ENCODE peak calls at places on chromosomes 3 and 15, in five cellular contexts. W, K, E, F and A are unnamed samples.

GRCh38 chr15:31364301-31365031 is 37.8 kb downstream of the KLF13 start:
- DNase-seq in W (peak), K (no peak), E (no peak), F (no peak), A (peak)

GRCh38 chr3:9192238-9192637 is 57.2 kb downstream of the SRGAP3 start:
- DNase-seq in W (no peak), K (no peak), E (no peak), F (no peak), A (no peak)

GRCh38 chr3:16130066-16130465 is 44.4 kb upstream of the GALNT15 start:
- DNase-seq in W (no peak), K (no peak), E (peak), F (no peak), A (no peak)

GRCh38 chr15:48680841-48681240 is 35.3 kb upstream of the FBN1 start:
- DNase-seq in W (no peak), K (no peak), E (peak), F (no peak), A (no peak)

GRCh38 chr3:11288786-11289637 is 16.8 kb downstream of the ATG7 start:
- DNase-seq in W (no peak), K (no peak), E (peak), F (no peak), A (no peak)

GRCh38 chr3:109943181-109943580 is 605.8 kb upstream of the DPPA4 start:
- DNase-seq in W (no peak), K (no peak), E (peak), F (no peak), A (no peak)

GRCh38 chr15:82530606-82531379 is 9.5 kb downstream of the RPS17 start:
- DNase-seq in W (peak), K (peak), E (peak), F (peak), A (peak)

GRCh38 chr3:141071681-141072260 is 20.6 kb downstream of the SPSB4 start:
- DNase-seq in W (peak), K (no peak), E (no peak), F (no peak), A (no peak)

GRCh38 chr15:70160267-70160666 is 62.5 kb upstream of the TLE3 start:
- DNase-seq in W (no peak), K (no peak), E (no peak), F (no peak), A (no peak)

GRCh38 chr3:11238880-11239279 is 33.3 kb upstream of the ATG7 start:
- DNase-seq in W (no peak), K (no peak), E (peak), F (no peak), A (no peak)

GRCh38 chr3:154745925-154746324 is 315.9 kb upstream of the GPR149 start:
- DNase-seq in W (no peak), K (no peak), E (no peak), F (peak), A (no peak)

GRCh38 chr3:124985358-124985757 is 50.8 kb upstream of the MUC13 start:
- DNase-seq in W (no peak), K (no peak), E (peak), F (no peak), A (no peak)